ENCODE peak calls at places on chromosomes 6 and 20, in ten cellular contexts. R is heart left ventricle; S is omental fat pad; O is stimulated activated naive CD8-positive, alpha-beta T cell treated with anti-CD3 and anti-CD28 coated beads, Interleukin-15, amount 100 ng/mL, for 72 hours; H is neural progenitor cell; K is ascending aorta; E is glutamatergic neuron; Z is left ventricle myocardium inferior; F is WTC11; Q is RWPE1. I is an unnamed sample.

GRCh38 chr6:54716869-54717268 is 129.7 kb upstream of the FAM83B start:
- DNase-seq in R (no peak), S (no peak), O (no peak), H (no peak), K (no peak), E (no peak), Z (no peak), F (no peak), Q (no peak), I (no peak)

GRCh38 chr6:10962673-10963072 is 75.8 kb downstream of the SYCP2L start:
- DNase-seq in R (no peak), S (no peak), O (no peak), H (no peak), K (no peak), E (no peak), Z (no peak), F (no peak), Q (no peak), I (no peak)

GRCh38 chr20:32339116-32339515 is 19.0 kb upstream of the ASXL1 start:
- DNase-seq in R (no peak), S (no peak), O (no peak), H (no peak), K (no peak), E (no peak), Z (no peak), F (no peak), Q (no peak), I (no peak)

GRCh38 chr20:2470051-2470431 is 548 bp downstream of the SNRPB start:
- DNase-seq in R (no peak), S (peak; percentile 32), O (peak; percentile 60), H (peak; percentile 49), K (no peak), E (peak; percentile 42), Z (no peak), F (no peak), Q (peak; percentile 68), I (peak; percentile 53)

GRCh38 chr6:36834576-36835293 is 4.5 kb downstream of the CPNE5 start:
- DNase-seq in R (peak; percentile 63), S (no peak), O (no peak), H (peak; percentile 54), K (no peak), E (peak; percentile 52), Z (no peak), F (peak; percentile 36), Q (no peak), I (no peak)

GRCh38 chr6:43250992-43251373 is 7.7 kb downstream of the TTBK1 start:
- DNase-seq in R (no peak), S (no peak), O (no peak), H (peak; percentile 48), K (no peak), E (peak; percentile 67), Z (no peak), F (no peak), Q (peak; percentile 42), I (no peak)

GRCh38 chr20:35263609-35264223 is 14.2 kb downstream of the MMP24OS start:
- DNase-seq in R (no peak), S (no peak), O (no peak), H (no peak), K (no peak), E (no peak), Z (peak; percentile 47), F (no peak), Q (no peak), I (peak; percentile 76)

GRCh38 chr6:167329014-167329413 is 4.1 kb downstream of the TTLL2 start:
- DNase-seq in R (no peak), S (no peak), O (no peak), H (no peak), K (no peak), E (no peak), Z (no peak), F (no peak), Q (no peak), I (no peak)

GRCh38 chr6:15682965-15683822 is 20.4 kb upstream of the DTNBP1 start:
- DNase-seq in R (no peak), S (no peak), O (no peak), H (no peak), K (no peak), E (no peak), Z (no peak), F (no peak), Q (no peak), I (no peak)

GRCh38 chr6:139545474-139546116 is 171.1 kb upstream of the CITED2 start:
- DNase-seq in R (no peak), S (no peak), O (no peak), H (no peak), K (no peak), E (no peak), Z (no peak), F (no peak), Q (no peak), I (no peak)

GRCh38 chr20:35603695-35604443 is 11.8 kb upstream of the SPAG4 start:
- DNase-seq in R (no peak), S (no peak), O (no peak), H (no peak), K (no peak), E (no peak), Z (no peak), F (no peak), Q (no peak), I (no peak)

GRCh38 chr6:1263850-1264377 is 48.0 kb upstream of the FOXQ1 start:
- DNase-seq in R (no peak), S (no peak), O (no peak), H (no peak), K (no peak), E (no peak), Z (no peak), F (no peak), Q (no peak), I (no peak)

GRCh38 chr20:58555078-58555765 is 40.0 kb upstream of the APCDD1L start:
- DNase-seq in R (no peak), S (no peak), O (no peak), H (no peak), K (no peak), E (no peak), Z (no peak), F (no peak), Q (peak; percentile 98), I (no peak)

GRCh38 chr6:4941782-4942672 is 61.8 kb downstream of the RPP40 start:
- DNase-seq in R (no peak), S (peak; percentile 38), O (no peak), H (peak; percentile 26), K (no peak), E (no peak), Z (no peak), F (no peak), Q (peak; percentile 93), I (peak; percentile 52)